ENCODE peak calls at places on chromosomes 11 and 22, in eight cellular contexts. A is psoas muscle; V is CD8-positive, alpha-beta memory T cell; N is heart left ventricle; S is IMR-90; E is uterus; B is lower lobe of right lung; Z is gastrocnemius medialis. Y is an unnamed sample.

GRCh38 chr11:65439331-65440181 is 17.0 kb downstream of the NEAT1 start:
- DNase-seq in A (no peak), V (no peak), N (no peak), S (peak; percentile 48), E (peak; percentile 8), B (no peak), Z (no peak), Y (no peak)

GRCh38 chr22:42909363-42910058 is 52.4 kb upstream of the ARFGAP3 start:
- DNase-seq in A (no peak), V (no peak), N (no peak), S (no peak), E (no peak), B (peak; percentile 39), Z (no peak), Y (no peak)

GRCh38 chr22:30044369-30044768 is 35.9 kb upstream of the HORMAD2 start:
- DNase-seq in A (no peak), V (no peak), N (no peak), S (peak; percentile 93), E (no peak), B (no peak), Z (no peak), Y (no peak)

GRCh38 chr22:44523981-44524759 is 26.1 kb upstream of the RTL6 start:
- DNase-seq in A (peak; percentile 43), V (no peak), N (peak; percentile 62), S (peak; percentile 99), E (peak; percentile 74), B (no peak), Z (no peak), Y (no peak)

GRCh38 chr11:72812604-72812967 is 1.6 kb upstream of the ATG16L2 start:
- DNase-seq in A (no peak), V (no peak), N (no peak), S (no peak), E (no peak), B (no peak), Z (no peak), Y (no peak)

GRCh38 chr11:73195191-73196007 is 22.7 kb upstream of the P2RY2 start:
- DNase-seq in A (no peak), V (no peak), N (no peak), S (no peak), E (no peak), B (no peak), Z (no peak), Y (no peak)

GRCh38 chr22:48923909-48924475 is 903.7 kb downstream of the BRD1 start:
- DNase-seq in A (no peak), V (no peak), N (no peak), S (no peak), E (no peak), B (no peak), Z (no peak), Y (no peak)

GRCh38 chr11:16999116-16999515 is 15.1 kb downstream of the PLEKHA7 start:
- DNase-seq in A (no peak), V (no peak), N (no peak), S (no peak), E (no peak), B (no peak), Z (no peak), Y (no peak)

GRCh38 chr11:72747456-72747855 is 4.8 kb downstream of the ARAP1 start:
- DNase-seq in A (no peak), V (no peak), N (peak; percentile 6), S (no peak), E (no peak), B (no peak), Z (no peak), Y (no peak)

GRCh38 chr22:40238425-40239344 is 61.0 kb downstream of the TNRC6B start:
- DNase-seq in A (peak; percentile 51), V (no peak), N (peak; percentile 50), S (peak; percentile 74), E (peak; percentile 47), B (no peak), Z (no peak), Y (no peak)

GRCh38 chr22:30325724-30326703 is 727 bp downstream of the TBC1D10A start:
- DNase-seq in A (peak; percentile 38), V (peak; percentile 24), N (peak; percentile 49), S (no peak), E (no peak), B (no peak), Z (no peak), Y (no peak)

GRCh38 chr22:44402196-44403111 is 89.7 kb upstream of the SHISAL1 start:
- DNase-seq in A (no peak), V (no peak), N (no peak), S (no peak), E (no peak), B (no peak), Z (no peak), Y (no peak)

GRCh38 chr11:110026823-110027626 is 66.2 kb upstream of the ZC3H12C start:
- DNase-seq in A (no peak), V (no peak), N (no peak), S (peak; percentile 15), E (no peak), B (no peak), Z (peak; percentile 7), Y (no peak)
- H3K4me3 ChIP-seq in A (no peak overlapping the region), V (no peak overlapping the region), N (no peak overlapping the region), S (no peak overlapping the region), E (no peak overlapping the region), B (no peak overlapping the region), Z (no peak overlapping the region), Y (no peak overlapping the region)

GRCh38 chr11:2647167-2647566 is 52.6 kb downstream of the KCNQ1OT1 start:
- DNase-seq in A (no peak), V (no peak), N (no peak), S (no peak), E (no peak), B (no peak), Z (no peak), Y (no peak)
- H3K9me3 ChIP-seq in A (peaks cover 83% of the 10 kb centered on the region), V (peaks cover 19% of the 10 kb centered on the region), N (peaks cover 94% of the 10 kb centered on the region), S (peaks cover 61% of the 10 kb centered on the region), E (peaks cover 70% of the 10 kb centered on the region), B (peaks cover 80% of the 10 kb centered on the region), Z (peaks cover 42% of the 10 kb centered on the region), Y (peaks cover 61% of the 10 kb centered on the region)

DNA sequence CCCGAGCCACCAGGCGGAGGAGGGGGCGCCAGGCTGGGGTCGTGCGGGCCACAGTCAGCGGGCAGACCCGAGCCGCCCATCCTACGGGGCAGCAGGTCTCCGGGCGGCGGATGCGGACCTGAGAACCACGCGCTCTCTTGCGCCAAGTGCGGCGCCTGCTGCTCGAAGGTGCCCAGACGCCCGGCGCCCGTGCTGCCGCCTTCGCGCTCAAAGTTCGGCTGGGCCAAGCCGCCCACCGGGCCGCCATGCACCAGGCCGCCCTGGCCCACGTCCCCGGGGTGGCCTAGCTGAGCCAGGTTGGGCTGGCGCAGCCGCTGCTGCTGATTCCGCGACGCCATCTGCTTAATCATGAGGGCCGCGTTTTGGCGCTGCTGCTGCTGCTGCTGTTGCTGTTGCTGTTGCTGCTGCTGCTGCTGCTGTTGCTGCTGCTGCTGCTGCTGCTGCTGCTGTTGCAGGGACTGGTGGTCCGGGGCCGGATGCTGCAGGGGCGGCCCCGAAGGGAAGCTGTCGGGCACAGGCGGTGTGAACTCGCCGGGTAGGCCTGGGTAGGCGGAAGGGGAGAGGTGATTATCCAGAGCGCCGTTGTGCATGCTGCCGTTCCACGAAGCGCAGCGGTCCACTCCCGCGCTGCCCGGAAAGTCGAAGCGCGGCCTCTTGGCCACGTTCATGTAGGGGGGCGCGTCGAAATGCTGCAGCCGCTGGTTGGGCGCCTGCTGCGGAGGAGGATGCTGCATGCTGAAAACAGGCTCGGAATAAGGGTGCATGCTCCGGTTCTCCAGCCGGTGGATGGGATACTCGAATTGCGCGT is 2.8 kb downstream of the MN1 start:
- DNase-seq in A (no peak), V (no peak), N (no peak), S (no peak), E (no peak), B (no peak), Z (no peak), Y (no peak)
- H3K4me3 ChIP-seq in A (peak overlapping the region; percentile 95), V (no peak overlapping the region), N (peak overlapping the region; percentile 90), S (no peak overlapping the region), E (no peak overlapping the region), B (peak overlapping the region; percentile 70), Z (peak overlapping the region; percentile 85), Y (no peak overlapping the region)

DNA sequence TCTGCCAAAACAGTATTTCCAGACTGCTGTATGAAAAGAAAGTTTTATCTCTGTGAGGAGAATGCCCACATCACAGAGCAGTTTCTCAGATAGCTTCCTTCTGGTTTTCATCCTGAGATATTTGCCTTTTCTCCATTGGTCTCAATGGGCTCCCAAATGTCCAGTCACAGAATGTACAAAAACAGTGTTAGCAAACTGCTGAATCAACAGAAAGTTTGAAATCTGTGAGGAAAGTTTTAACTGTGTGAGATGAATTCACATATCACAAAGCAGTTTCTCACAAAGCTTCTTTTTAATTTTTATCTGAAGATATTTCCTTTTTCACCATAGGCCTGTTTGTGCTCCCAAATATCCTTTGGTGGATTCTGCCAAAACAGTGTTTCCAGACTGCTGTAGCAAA is 207.2 kb upstream of the TRIM48 start:
- DNase-seq in A (no peak), V (no peak), N (no peak), S (no peak), E (no peak), B (no peak), Z (no peak), Y (no peak)
- H3K9me3 ChIP-seq in A (peaks cover 49% of the 10 kb centered on the region), V (peaks cover 4% of the 10 kb centered on the region), N (peaks cover 96% of the 10 kb centered on the region), S (no peaks in the 10 kb centered on the region), E (peaks cover 13% of the 10 kb centered on the region), B (peaks cover 67% of the 10 kb centered on the region), Z (no peaks in the 10 kb centered on the region), Y (peaks cover 2% of the 10 kb centered on the region)

GRCh38 chr11:118618115-118618990 is 10.9 kb downstream of the PHLDB1 start:
- DNase-seq in A (peak; percentile 76), V (no peak), N (peak; percentile 88), S (peak; percentile 96), E (peak; percentile 70), B (peak; percentile 69), Z (no peak), Y (no peak)

GRCh38 chr11:118620529-118621070 is 13.2 kb downstream of the PHLDB1 start:
- DNase-seq in A (no peak), V (no peak), N (peak; percentile 81), S (no peak), E (no peak), B (peak; percentile 48), Z (no peak), Y (no peak)

GRCh38 chr11:118621071-118621815 is 13.8 kb downstream of the PHLDB1 start:
- DNase-seq in A (peak; percentile 89), V (no peak), N (peak; percentile 94), S (peak; percentile 86), E (peak; percentile 91), B (peak; percentile 84), Z (peak; percentile 54), Y (no peak)

GRCh38 chr11:118619444-118620205 is 12.2 kb downstream of the PHLDB1 start:
- DNase-seq in A (peak; percentile 65), V (no peak), N (peak; percentile 82), S (peak; percentile 98), E (peak; percentile 59), B (peak; percentile 35), Z (no peak), Y (no peak)

DNA sequence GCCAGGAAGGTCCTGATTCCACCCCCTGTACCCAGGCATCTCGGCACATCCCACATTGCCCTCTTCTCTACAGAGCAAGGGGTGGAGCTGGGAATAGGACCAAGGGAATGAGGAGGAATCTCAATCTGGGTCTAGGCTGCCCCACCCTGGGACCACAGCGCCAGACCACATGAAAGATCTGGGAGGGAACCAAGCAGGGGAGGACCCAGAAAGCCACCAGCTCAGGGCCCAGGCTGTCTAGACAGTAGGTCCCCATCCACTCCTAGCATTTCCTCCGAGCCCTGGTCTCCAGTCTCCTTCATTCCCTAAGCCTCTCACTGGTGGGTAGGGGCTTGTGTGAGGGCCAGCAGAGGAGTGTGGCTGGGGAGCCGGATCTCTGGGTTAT is 11.6 kb downstream of the PHLDB1 start:
- DNase-seq in A (peak; percentile 72), V (no peak), N (peak; percentile 86), S (peak; percentile 78), E (peak; percentile 65), B (peak; percentile 43), Z (no peak), Y (no peak)
- H3K4me3 ChIP-seq in A (no peak overlapping the region), V (no peak overlapping the region), N (no peak overlapping the region), S (no peak overlapping the region), E (no peak overlapping the region), B (no peak overlapping the region), Z (no peak overlapping the region), Y (no peak overlapping the region)